ENCODE peak calls at places on chromosomes 13 and 19, in nine cellular contexts. X, U, B, Y, O, W, L, H and N are unnamed samples.

GRCh38 chr13:102724923-102725322 is 30.1 kb upstream of the METTL21C start:
- DNase-seq in W (no peak), Y (no peak), X (no peak), L (no peak), O (no peak), U (no peak), B (peak; percentile 58), H (peak; percentile 61), N (peak; percentile 49)

GRCh38 chr19:6731822-6732221 is 5.6 kb downstream of the GPR108 start:
- DNase-seq in H (no peak), L (no peak), U (no peak), Y (no peak), W (no peak), O (no peak), X (no peak), B (no peak), N (no peak)

GRCh38 chr19:47056416-47056815 is 8.0 kb upstream of the TMEM160 start:
- DNase-seq in X (no peak), L (no peak), Y (no peak), W (no peak), H (no peak), U (no peak), O (no peak), B (no peak), N (no peak)

GRCh38 chr19:3404324-3405260 is 38.2 kb downstream of the NFIC start:
- DNase-seq in W (peak; percentile 82), L (peak; percentile 45), U (no peak), X (no peak), B (no peak), O (no peak), Y (no peak), H (no peak), N (no peak)

GRCh38 chr13:45332831-45333219 is 8.2 kb downstream of the TPT1 start:
- DNase-seq in L (no peak), X (no peak), W (no peak), Y (no peak), O (no peak), B (no peak), H (no peak), U (no peak), N (no peak)

GRCh38 chr19:10420444-10421239 is at the start of gene PDE4A:
- DNase-seq in B (peak; percentile 47), L (no peak), U (no peak), O (peak; percentile 82), Y (peak; percentile 64), W (no peak), H (peak; percentile 60), X (no peak), N (no peak)

GRCh38 chr13:86185636-86186035 is 386.4 kb upstream of the SLITRK6 start:
- DNase-seq in W (no peak), Y (no peak), O (no peak), H (no peak), X (no peak), B (no peak), U (no peak), L (no peak), N (no peak)

GRCh38 chr13:25493930-25494707 is 122.3 kb downstream of the ATP8A2 start:
- DNase-seq in Y (no peak), H (peak; percentile 1), B (no peak), O (no peak), X (no peak), L (no peak), W (no peak), U (no peak), N (no peak)

GRCh38 chr13:73187106-73187505 is 128.3 kb downstream of the KLF5 start:
- DNase-seq in Y (no peak), U (no peak), H (no peak), X (no peak), O (no peak), B (no peak), W (no peak), L (no peak), N (no peak)

GRCh38 chr19:57280913-57281425 is 684 bp downstream of the ZNF460 start:
- DNase-seq in H (no peak), B (no peak), Y (no peak), U (no peak), X (no peak), O (no peak), W (no peak), L (no peak), N (no peak)

GRCh38 chr19:8456064-8456463 is 11.3 kb downstream of the HNRNPM start:
- DNase-seq in O (no peak), U (no peak), L (no peak), B (no peak), W (no peak), Y (no peak), H (no peak), X (no peak), N (no peak)

GRCh38 chr13:25973576-25973975 is 78.2 kb downstream of the SHISA2 start:
- DNase-seq in L (no peak), U (no peak), O (no peak), H (no peak), W (no peak), X (no peak), B (no peak), Y (no peak), N (no peak)